ENCODE peak calls at places on chromosome 20, in ten cellular contexts. R is CD8-positive, alpha-beta T cell; V is neural progenitor cell; T is ovary; D is fibroblast of lung; X is CD4-positive, alpha-beta T cell; K is Panc1; C is AG04450; G is substantia nigra; U is breast epithelium. M is an unnamed sample.

GRCh38 chr20:42530855-42531674 is 658.6 kb downstream of the PTPRT start:
- DNase-seq in R (no peak), V (peak; percentile 60), T (no peak), D (no peak), X (no peak), K (peak; percentile 25), C (no peak), G (peak; percentile 3), U (no peak), M (no peak)

GRCh38 chr20:23127506-23128279 is 41.6 kb upstream of the CD93 start:
- DNase-seq in R (no peak), V (no peak), T (no peak), D (no peak), X (no peak), K (no peak), C (no peak), G (no peak), U (no peak), M (no peak)

GRCh38 chr20:40715491-40715890 is 26.5 kb upstream of the MAFB start:
- DNase-seq in R (no peak), V (no peak), T (no peak), D (no peak), X (no peak), K (no peak), C (no peak), G (no peak), U (no peak), M (no peak)

GRCh38 chr20:15726416-15726815 is 846.8 kb downstream of the KIF16B start:
- DNase-seq in R (no peak), V (no peak), T (no peak), D (no peak), X (no peak), K (no peak), C (no peak), G (no peak), U (no peak), M (no peak)

GRCh38 chr20:15236812-15237211 is 899.4 kb upstream of the FLRT3 start:
- DNase-seq in R (no peak), V (peak; percentile 70), T (no peak), D (peak; percentile 23), X (no peak), K (peak; percentile 8), C (no peak), G (no peak), U (no peak), M (peak; percentile 32)

GRCh38 chr20:46770330-46771194 is 61.1 kb downstream of the SLC2A10 start:
- DNase-seq in R (no peak), V (no peak), T (no peak), D (peak; percentile 72), X (no peak), K (no peak), C (no peak), G (no peak), U (no peak), M (no peak)

GRCh38 chr20:3410464-3410863 is 3.0 kb upstream of the DNAAF9 start:
- DNase-seq in R (no peak), V (no peak), T (no peak), D (no peak), X (no peak), K (no peak), C (no peak), G (no peak), U (no peak), M (no peak)

GRCh38 chr20:57481281-57481711 is 43.6 kb downstream of the CTCFL start:
- DNase-seq in R (no peak), V (no peak), T (peak; percentile 10), D (no peak), X (no peak), K (no peak), C (no peak), G (no peak), U (no peak), M (no peak)

GRCh38 chr20:64045346-64046011 is 4.0 kb downstream of the SOX18 start:
- DNase-seq in R (no peak), V (no peak), T (no peak), D (no peak), X (no peak), K (no peak), C (no peak), G (no peak), U (no peak), M (no peak)

GRCh38 chr20:56826971-56827645 is 198.0 kb downstream of the TFAP2C start:
- DNase-seq in R (no peak), V (no peak), T (no peak), D (no peak), X (no peak), K (no peak), C (no peak), G (no peak), U (peak; percentile 53), M (no peak)

GRCh38 chr20:20814685-20815084 is 102.2 kb upstream of the RALGAPA2 start:
- DNase-seq in R (no peak), V (peak; percentile 44), T (no peak), D (no peak), X (no peak), K (no peak), C (no peak), G (no peak), U (no peak), M (no peak)

GRCh38 chr20:58700121-58700780 is 7.7 kb downstream of the NPEPL1 start:
- DNase-seq in R (no peak), V (no peak), T (peak; percentile 9), D (no peak), X (no peak), K (no peak), C (peak; percentile 6), G (no peak), U (no peak), M (no peak)

GRCh38 chr20:3925113-3925695 is 36.0 kb downstream of the PANK2 start:
- DNase-seq in R (no peak), V (no peak), T (no peak), D (no peak), X (no peak), K (no peak), C (no peak), G (no peak), U (no peak), M (no peak)

GRCh38 chr20:6074145-6074561 is 20.3 kb upstream of the LRRN4 start:
- DNase-seq in R (no peak), V (peak; percentile 18), T (no peak), D (no peak), X (no peak), K (no peak), C (no peak), G (no peak), U (no peak), M (no peak)

GRCh38 chr20:45059022-45059728 is 41.8 kb downstream of the KCNS1 start:
- DNase-seq in R (no peak), V (no peak), T (no peak), D (peak; percentile 65), X (no peak), K (no peak), C (no peak), G (no peak), U (no peak), M (no peak)

GRCh38 chr20:7879883-7880282 is 60.4 kb downstream of the HAO1 start:
- DNase-seq in R (no peak), V (no peak), T (no peak), D (no peak), X (no peak), K (no peak), C (peak; percentile 11), G (no peak), U (no peak), M (no peak)

GRCh38 chr20:46709459-46710148 is at the start of gene SLC2A10:
- DNase-seq in R (no peak), V (peak; percentile 77), T (peak; percentile 74), D (peak; percentile 67), X (no peak), K (no peak), C (no peak), G (peak; percentile 9), U (no peak), M (peak; percentile 73)

GRCh38 chr20:10557685-10558084 is 116.1 kb downstream of the JAG1 start:
- DNase-seq in R (no peak), V (no peak), T (no peak), D (peak; percentile 41), X (no peak), K (no peak), C (no peak), G (no peak), U (no peak), M (no peak)
- H3K27ac ChIP-seq in R (no peak overlapping the region), V (no peak overlapping the region), T (no peak overlapping the region), D (no peak overlapping the region), X (no peak overlapping the region), K (no peak overlapping the region), C (peak overlapping the region; percentile 84), G (no peak overlapping the region), U (peak overlapping the region; percentile 21), M (no peak overlapping the region)

GRCh38 chr20:48015943-48016723 is 230.9 kb upstream of the SULF2 start:
- DNase-seq in R (no peak), V (no peak), T (peak; percentile 55), D (peak; percentile 99), X (no peak), K (no peak), C (no peak), G (no peak), U (no peak), M (no peak)
- H3K27ac ChIP-seq in R (no peak overlapping the region), V (no peak overlapping the region), T (no peak overlapping the region), D (no peak overlapping the region), X (no peak overlapping the region), K (no peak overlapping the region), C (no peak overlapping the region), G (no peak overlapping the region), U (no peak overlapping the region), M (no peak overlapping the region)

GRCh38 chr20:38875170-38875993 is 50.8 kb upstream of the FAM83D start:
- DNase-seq in R (peak; percentile 78), V (no peak), T (no peak), D (no peak), X (peak; percentile 60), K (no peak), C (no peak), G (no peak), U (no peak), M (peak; percentile 41)
- H3K27ac ChIP-seq in R (peak overlapping the region; percentile 61), V (no peak overlapping the region), T (no peak overlapping the region), D (no peak overlapping the region), X (peak overlapping the region; percentile 89), K (no peak overlapping the region), C (no peak overlapping the region), G (peak overlapping the region; percentile 9), U (no peak overlapping the region), M (peak overlapping the region; percentile 52)

GRCh38 chr20:62602550-62602949 is 39.8 kb upstream of the SLCO4A1 start:
- DNase-seq in R (peak; percentile 46), V (no peak), T (no peak), D (no peak), X (peak; percentile 12), K (no peak), C (no peak), G (no peak), U (peak; percentile 90), M (no peak)
- H3K27ac ChIP-seq in R (no peak overlapping the region), V (no peak overlapping the region), T (no peak overlapping the region), D (no peak overlapping the region), X (no peak overlapping the region), K (peak overlapping the region; percentile 87), C (no peak overlapping the region), G (no peak overlapping the region), U (peak overlapping the region; percentile 93), M (no peak overlapping the region)

GRCh38 chr20:49482621-49483017 is at the start of gene KCNB1:
- DNase-seq in R (peak; percentile 22), V (peak; percentile 96), T (peak; percentile 87), D (peak; percentile 49), X (peak; percentile 14), K (no peak), C (no peak), G (no peak), U (peak; percentile 22), M (peak; percentile 40)
- H3K27ac ChIP-seq in R (no peak within 1 kb of the TSS), V (no peak within 1 kb of the TSS), T (no peak within 1 kb of the TSS), D (no peak within 1 kb of the TSS), X (no peak within 1 kb of the TSS), K (peak within 1 kb of the TSS; percentile 40), C (no peak within 1 kb of the TSS), G (no peak within 1 kb of the TSS), U (no peak within 1 kb of the TSS), M (no peak within 1 kb of the TSS)

M was measured in colonic mucosa.